ENCODE peak calls at places on chromosomes 1 and 21, in nine cellular contexts. B is activated T-helper 9 cell treated with anti-CD3 and anti-CD28 coated beads, Interleukin-2, amount 50 U/mL, for 16 hours; D is neural progenitor cell; W is stimulated activated CD4-positive, alpha-beta T cell treated with anti-CD3 and anti-CD28 coated beads, Interleukin-4, amount 100 ng/mL, for 4 hours; X is effector CD8-positive, alpha-beta T cell; T is G401; R is AG20443; Z is GM12892; A is NCI-H1436. N is an unnamed sample.

GRCh38 chr1:10701145-10701544 is 95.3 kb downstream of the CASZ1 start:
- DNase-seq in W (no peak), T (no peak), R (no peak), X (no peak), B (no peak), D (no peak), Z (no peak), A (peak), N (no peak)

GRCh38 chr1:166489670-166490436 is 323.1 kb upstream of the FAM78B start:
- DNase-seq in R (peak), D (no peak), A (no peak), Z (no peak), B (peak), T (no peak), W (peak), X (no peak), N (no peak)

GRCh38 chr1:231162300-231162969 is 577 bp downstream of the TRIM67 start:
- DNase-seq in R (peak), X (no peak), D (peak), B (no peak), A (no peak), W (no peak), T (peak), Z (peak), N (peak)

GRCh38 chr1:183881387-183882084 is 76.6 kb downstream of the RGL1 start:
- DNase-seq in A (no peak), W (no peak), B (no peak), R (peak), X (no peak), T (peak), D (peak), Z (no peak), N (no peak)

GRCh38 chr1:72062584-72062983 is 219.8 kb downstream of the NEGR1 start:
- DNase-seq in B (no peak), Z (no peak), D (no peak), W (no peak), T (no peak), R (peak), X (no peak), A (no peak), N (no peak)

GRCh38 chr21:38806153-38806941 is 618 bp downstream of the ETS2 start:
- DNase-seq in Z (no peak), D (peak), W (peak), T (peak), R (peak), B (peak), X (peak), A (no peak), N (no peak)

GRCh38 chr1:82706741-82707140 is 906.0 kb downstream of the ADGRL2 start:
- DNase-seq in X (no peak), D (no peak), B (no peak), R (no peak), T (no peak), Z (no peak), W (no peak), A (no peak), N (no peak)

GRCh38 chr1:206472454-206472853 is 2.2 kb downstream of the IKBKE start:
- DNase-seq in X (no peak), B (no peak), D (peak), R (peak), A (no peak), W (peak), Z (no peak), T (no peak), N (no peak)

GRCh38 chr1:205373022-205373421 is 16.3 kb upstream of the KLHDC8A start:
- DNase-seq in X (no peak), T (no peak), A (no peak), W (no peak), D (no peak), B (no peak), Z (no peak), R (no peak), N (no peak)

GRCh38 chr1:46991083-46991923 is 32.2 kb upstream of the CYP4X1 start:
- DNase-seq in B (no peak), X (no peak), A (peak), T (no peak), Z (no peak), D (peak), W (no peak), R (no peak), N (no peak)

GRCh38 chr1:203112451-203112850 is 15.1 kb upstream of the ADORA1 start:
- DNase-seq in Z (no peak), B (no peak), T (no peak), X (no peak), D (no peak), W (no peak), R (no peak), A (no peak), N (no peak)

GRCh38 chr1:171628225-171628624 is 6.2 kb downstream of the MYOCOS start:
- DNase-seq in X (no peak), W (no peak), A (no peak), D (no peak), Z (no peak), R (no peak), B (no peak), T (no peak), N (no peak)

GRCh38 chr1:18091660-18092446 is 15.7 kb upstream of the IGSF21 start:
- DNase-seq in R (peak), X (no peak), A (no peak), T (no peak), Z (no peak), B (no peak), D (no peak), W (no peak), N (no peak)

GRCh38 chr1:30759718-30760281 is 2.2 kb upstream of the LAPTM5 start:
- DNase-seq in T (no peak), R (no peak), D (no peak), A (no peak), Z (no peak), W (peak), B (peak), X (peak), N (no peak)

GRCh38 chr1:243732627-243733026 is 117.4 kb downstream of the AKT3 start:
- DNase-seq in A (peak), R (no peak), Z (no peak), X (no peak), B (no peak), D (peak), T (no peak), W (no peak), N (no peak)

GRCh38 chr1:966603-967295 is 467 bp downstream of the PLEKHN1 start:
- DNase-seq in A (peak), X (peak), Z (peak), W (peak), R (peak), D (peak), B (peak), T (no peak), N (no peak)

GRCh38 chr1:24134376-24134775 is 8.6 kb downstream of the IL22RA1 start:
- DNase-seq in D (no peak), R (no peak), W (no peak), T (no peak), B (no peak), A (no peak), Z (no peak), X (no peak), N (no peak)

GRCh38 chr1:200771625-200772555 is 33.2 kb downstream of the CAMSAP2 start:
- DNase-seq in X (no peak), W (no peak), T (no peak), B (no peak), A (no peak), Z (no peak), D (no peak), R (no peak), N (no peak)

GRCh38 chr1:11531314-11531870 is 52.4 kb downstream of the DISP3 start:
- DNase-seq in Z (no peak), B (no peak), D (peak), R (no peak), W (no peak), A (no peak), T (no peak), X (no peak), N (no peak)

GRCh38 chr1:161440312-161440894 is 64.9 kb upstream of the FCGR2A start:
- DNase-seq in Z (peak), R (peak), W (peak), A (no peak), X (no peak), D (peak), T (peak), B (peak), N (peak)

GRCh38 chr1:9890224-9890731 is 19.8 kb downstream of the CTNNBIP1 start:
- DNase-seq in T (peak), W (no peak), A (no peak), Z (no peak), X (no peak), R (peak), B (no peak), D (peak), N (no peak)

GRCh38 chr1:1001631-1002300 is 1.9 kb upstream of the HES4 start:
- DNase-seq in B (peak), Z (peak), T (peak), D (peak), A (peak), R (peak), X (peak), W (peak), N (peak)

GRCh38 chr1:227748496-227749182 is 13.4 kb downstream of the SNAP47 start:
- DNase-seq in W (no peak), R (no peak), B (no peak), D (no peak), T (no peak), X (no peak), A (no peak), Z (no peak), N (no peak)

GRCh38 chr1:34753163-34753562 is 1.7 kb upstream of the GJB5 start:
- DNase-seq in A (no peak), D (no peak), X (no peak), W (no peak), T (no peak), R (no peak), Z (no peak), B (no peak), N (no peak)

GRCh38 chr1:165395522-165396300 is 39.2 kb upstream of the LMX1A start:
- DNase-seq in W (no peak), Z (no peak), B (no peak), D (no peak), R (no peak), A (no peak), T (no peak), X (no peak), N (no peak)

GRCh38 chr1:12518956-12519707 is 98.9 kb downstream of the DHRS3 start:
- DNase-seq in X (no peak), T (no peak), A (no peak), D (peak), Z (no peak), R (peak), W (peak), B (peak), N (no peak)

GRCh38 chr1:22889213-22889827 is 83.3 kb downstream of the LACTBL1 start:
- DNase-seq in A (peak), R (peak), Z (no peak), T (peak), B (no peak), X (no peak), W (no peak), D (peak), N (peak)

GRCh38 chr1:17574502-17574901 is 35.0 kb downstream of the ARHGEF10L start:
- DNase-seq in B (no peak), T (peak), X (no peak), R (no peak), W (no peak), Z (no peak), D (peak), A (no peak), N (peak)

GRCh38 chr1:243497939-243498681 is 242.3 kb downstream of the SDCCAG8 start:
- DNase-seq in T (no peak), Z (no peak), B (no peak), R (no peak), X (no peak), W (no peak), A (no peak), D (no peak), N (no peak)

GRCh38 chr1:41498809-41499208 is 14.3 kb upstream of the EDN2 start:
- DNase-seq in W (no peak), A (no peak), X (no peak), T (no peak), Z (no peak), D (no peak), B (no peak), R (peak), N (no peak)

GRCh38 chr21:14866859-14867560 is 197.8 kb downstream of the NRIP1 start:
- DNase-seq in B (no peak), T (no peak), W (no peak), R (no peak), Z (no peak), D (no peak), A (no peak), X (no peak), N (no peak)

GRCh38 chr1:230609208-230609607 is 33.1 kb upstream of the COG2 start:
- DNase-seq in D (no peak), B (no peak), X (no peak), Z (no peak), R (no peak), A (no peak), W (no peak), T (no peak), N (no peak)

N was measured in SK-N-DZ.